ENCODE peak calls at places on chromosomes 4 and X, in four cellular contexts. E, J, B and X are unnamed samples. For H3K36me3 and H3K4me1, the result is how much of the 10 kb centered on the place peaks cover.

GRCh38 chr4:33890841-33891240 is 2353.5 kb downstream of the ARAP2 start:
- DNase-seq in E (no peak), J (no peak), B (no peak), X (no peak)

GRCh38 chr4:72418458-72418857 is 150.6 kb downstream of the ADAMTS3 start:
- DNase-seq in E (peak), J (no peak), B (peak), X (no peak)

GRCh38 chrX:10608099-10608498 is 12.3 kb downstream of the MID1 start:
- DNase-seq in E (peak), J (no peak), B (no peak), X (no peak)

GRCh38 chr4:158534727-158535126 is 13.0 kb downstream of the RXFP1 start:
- DNase-seq in E (no peak), J (no peak), B (no peak), X (no peak)

GRCh38 chr4:122889726-122890125 is 32.7 kb downstream of the NUDT6 start:
- DNase-seq in E (no peak), J (no peak), B (no peak), X (no peak)

GRCh38 chr4:83240379-83240875 is 44.2 kb downstream of the COQ2 start:
- DNase-seq in E (no peak), J (no peak), B (no peak), X (no peak)

GRCh38 chr4:181219783-181220416 is 1023.3 kb upstream of the TENM3 start:
- DNase-seq in E (no peak), J (no peak), B (no peak), X (no peak)

GRCh38 chr4:128810331-128810870 is 901 bp downstream of the JADE1 start:
- DNase-seq in E (peak), J (no peak), B (peak), X (no peak)

GRCh38 chrX:139932077-139932900 is 564 bp downstream of the ATP11C start:
- DNase-seq in E (peak), J (peak), B (peak), X (peak)

GRCh38 chrX:149950681-149951080 is 12.4 kb upstream of the EOLA2 start:
- DNase-seq in E (peak), J (peak), B (no peak), X (no peak)

GRCh38 chrX:47482512-47483309 is at the start of gene ZNF41:
- DNase-seq in E (peak), J (peak), B (peak), X (peak)

GRCh38 chr4:109702950-109703663 is at the start of gene CASP6:
- DNase-seq in E (peak), J (peak), B (peak), X (peak)

GRCh38 chrX:55754861-55755294 is 37.3 kb downstream of the RRAGB start:
- DNase-seq in E (no peak), J (no peak), B (no peak), X (no peak)

GRCh38 chr4:71732706-71733105 is 51.2 kb downstream of the GC start:
- DNase-seq in E (no peak), J (no peak), B (no peak), X (no peak)

GRCh38 chr4:127416092-127416491 is 216.7 kb upstream of the INTU start:
- DNase-seq in E (no peak), J (no peak), B (no peak), X (no peak)

GRCh38 chrX:137563681-137564651 is 2.0 kb upstream of the ZIC3 start:
- DNase-seq in E (no peak), J (no peak), B (no peak), X (no peak)

GRCh38 chr4:7595883-7596535 is 161.3 kb upstream of the PSAPL1 start:
- DNase-seq in E (peak), J (no peak), B (no peak), X (no peak)

GRCh38 chr4:137443031-137443800 is 89.1 kb downstream of the PCDH18 start:
- DNase-seq in E (no peak), J (no peak), B (no peak), X (no peak)

GRCh38 chr4:188779586-188779985 is 640.3 kb downstream of the TRIML1 start:
- DNase-seq in E (no peak), J (no peak), B (no peak), X (no peak)

GRCh38 chrX:19660604-19661003 is 145.3 kb upstream of the MAP3K15 start:
- DNase-seq in E (no peak), J (no peak), B (no peak), X (no peak)

GRCh38 chrX:117987376-117987775 is 129.2 kb downstream of the KLHL13 start:
- DNase-seq in E (no peak), J (no peak), B (no peak), X (no peak)

GRCh38 chr4:88750369-88750768 is 52.7 kb upstream of the NAP1L5 start:
- DNase-seq in E (no peak), J (no peak), B (no peak), X (no peak)

GRCh38 chr4:128516568-128516967 is 229.0 kb upstream of the PGRMC2 start:
- DNase-seq in E (no peak), J (no peak), B (no peak), X (no peak)

GRCh38 chr4:55074386-55074785 is 51.0 kb downstream of the KDR start:
- DNase-seq in E (no peak), J (no peak), B (no peak), X (no peak)

GRCh38 chrX:74277320-74277719 is 26.7 kb upstream of the ZCCHC13 start:
- DNase-seq in E (no peak), J (no peak), B (no peak), X (no peak)

GRCh38 chr4:10121568-10122097 is 5.0 kb upstream of the WDR1 start:
- DNase-seq in E (no peak), J (no peak), B (no peak), X (no peak)

GRCh38 chrX:39214380-39215126 is 413.3 kb downstream of the MID1IP1 start:
- DNase-seq in E (no peak), J (no peak), B (no peak), X (no peak)

GRCh38 chr4:80990851-80991250 is 39.7 kb upstream of the BMP3 start:
- DNase-seq in E (no peak), J (no peak), B (no peak), X (no peak)

GRCh38 chr4:128517739-128518510 is 230.3 kb upstream of the PGRMC2 start:
- DNase-seq in E (peak), J (no peak), B (peak), X (no peak)

GRCh38 chr4:26083987-26084386 is 170.0 kb downstream of the SMIM20 start:
- DNase-seq in E (peak), J (no peak), B (no peak), X (no peak)

GRCh38 chrX:120450163-120450562 is 18.9 kb downstream of the LAMP2 start:
- DNase-seq in E (no peak), J (peak), B (no peak), X (no peak)

GRCh38 chrX:131728295-131729145 is 184.6 kb downstream of the OR13H1 start:
- DNase-seq in E (no peak), J (peak), B (no peak), X (no peak)

GRCh38 chrX:131725001-131725654 is 181.3 kb downstream of the OR13H1 start:
- DNase-seq in E (no peak), J (no peak), B (no peak), X (no peak)

GRCh38 chrX:131727778-131728177 is 183.9 kb downstream of the OR13H1 start:
- DNase-seq in E (no peak), J (no peak), B (no peak), X (no peak)

GRCh38 chrX:131724292-131724691 is 180.4 kb downstream of the OR13H1 start:
- DNase-seq in E (no peak), J (no peak), B (no peak), X (no peak)

DNA sequence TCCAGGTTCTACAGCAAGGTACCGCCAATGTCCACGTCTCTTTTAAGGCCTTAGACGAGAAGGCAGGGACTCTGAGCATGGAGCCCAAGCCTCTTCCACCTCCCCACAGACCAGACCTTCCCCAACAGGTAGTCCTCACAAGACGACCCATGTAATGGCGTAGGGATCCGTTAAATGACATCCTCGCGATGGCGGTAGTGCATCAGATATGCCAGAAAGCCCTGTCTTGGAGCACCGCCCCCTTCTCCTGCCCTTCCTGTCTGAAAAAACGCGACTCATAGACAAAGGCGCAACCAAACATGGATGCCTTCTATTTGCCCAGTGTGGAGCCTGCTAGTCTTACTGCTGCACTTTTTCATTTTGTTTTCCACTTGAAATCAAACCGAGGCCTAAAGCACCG is 185.4 kb downstream of the OR13H1 start:
- DNase-seq in E (no peak), J (peak), B (no peak), X (peak)
- H3K36me3 ChIP-seq in E (under half), J (under half), B (under half), X (under half)

DNA sequence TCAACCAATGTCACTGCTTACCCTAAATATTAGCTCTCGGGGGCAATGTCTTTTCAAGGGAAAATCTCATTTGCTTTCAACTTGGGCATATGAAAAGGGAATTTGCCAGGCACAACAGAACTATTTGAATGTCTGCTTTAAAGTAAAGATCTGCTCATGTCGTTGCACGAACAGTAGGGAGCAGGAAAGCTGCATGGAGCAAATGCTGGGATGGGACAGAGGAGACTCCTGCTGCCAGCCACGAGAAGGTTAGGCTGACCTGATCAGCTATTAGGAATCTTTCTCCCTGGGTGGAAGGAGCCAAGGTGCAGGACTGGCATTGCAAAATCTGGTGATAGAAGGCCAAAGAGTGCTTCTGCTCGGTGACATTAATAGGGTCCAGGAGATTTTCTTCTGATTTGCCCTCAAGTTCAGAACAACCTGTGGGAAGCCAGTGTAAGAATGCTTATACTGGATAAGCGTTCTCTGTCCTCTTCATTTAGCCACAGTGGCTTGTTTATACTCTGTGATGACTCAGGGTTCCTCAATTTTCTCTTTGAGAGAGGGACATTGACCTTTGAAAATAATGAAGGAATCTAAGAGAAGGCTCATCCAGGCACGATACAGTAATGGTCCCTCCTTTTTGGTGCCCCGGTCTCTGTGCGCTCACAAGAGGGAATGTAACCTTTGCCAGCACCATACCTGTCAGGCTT is 22.9 kb downstream of the FHL1 start:
- DNase-seq in E (no peak), J (no peak), B (peak), X (no peak)
- H3K27ac ChIP-seq in E (peak), J (no peak), B (peak), X (no peak)

GRCh38 chr4:124712417-124713212 is at the start of gene ANKRD50:
- DNase-seq in E (peak), J (peak), B (peak), X (peak)

GRCh38 chr4:124710911-124711310 is 1.6 kb downstream of the ANKRD50 start:
- DNase-seq in E (no peak), J (no peak), B (peak), X (no peak)

GRCh38 chr4:124708517-124709300 is 3.8 kb downstream of the ANKRD50 start:
- DNase-seq in E (peak), J (no peak), B (no peak), X (no peak)

GRCh38 chr4:124711469-124712416 is 789 bp downstream of the ANKRD50 start:
- DNase-seq in E (peak), J (no peak), B (peak), X (no peak)

DNA sequence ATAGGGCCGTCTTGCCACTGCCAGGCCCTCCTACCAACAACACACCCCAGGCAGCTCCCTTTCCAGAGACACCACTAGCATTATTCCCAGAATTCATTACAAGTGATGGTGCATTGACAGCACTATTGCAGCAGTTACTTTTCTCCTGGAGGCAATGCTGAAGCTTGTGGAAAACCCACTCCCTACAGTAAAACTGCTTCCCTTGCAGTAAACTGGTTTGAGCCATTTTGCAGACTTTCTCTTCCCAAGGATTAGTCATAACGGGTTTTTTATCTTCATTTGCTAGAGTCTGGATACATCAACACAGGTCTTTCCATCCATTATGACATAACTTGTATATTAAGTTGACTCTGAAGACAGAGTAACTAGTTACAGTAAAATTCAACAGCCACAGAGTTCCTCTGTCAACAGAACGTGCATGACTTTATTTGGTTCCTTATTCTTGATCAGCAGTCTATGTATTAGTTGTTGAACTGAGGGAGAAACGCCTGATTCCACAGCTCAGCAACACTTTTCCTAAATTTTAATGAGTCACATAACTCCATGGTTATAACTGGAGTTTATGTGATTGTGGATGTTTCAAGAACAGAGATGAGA is 2.2 kb downstream of the ANKRD50 start:
- DNase-seq in E (peak), J (no peak), B (no peak), X (no peak)
- H3K4me1 ChIP-seq in E (under half), J (under half), B (under half), X (under half)

DNA sequence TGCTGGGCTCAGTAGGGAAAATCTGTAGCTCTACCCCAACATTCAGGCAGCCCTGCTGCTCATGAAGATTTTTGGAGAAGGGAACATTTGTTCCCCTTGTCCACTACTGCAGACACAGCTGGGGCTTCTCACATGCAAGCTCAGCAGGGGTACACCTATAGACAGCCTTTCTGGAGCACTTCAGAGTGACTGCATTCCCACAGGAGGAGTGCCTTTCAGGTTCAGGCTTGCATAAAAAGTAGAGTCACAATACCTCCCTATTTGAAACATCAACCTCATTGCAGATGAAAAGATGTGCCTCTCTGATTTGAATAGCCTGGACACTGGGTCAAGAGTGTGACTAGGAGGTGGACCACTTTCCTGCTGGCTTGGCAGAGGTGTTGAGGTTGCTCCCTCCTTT is 53.3 kb upstream of the NAP1L2 start:
- DNase-seq in E (no peak), J (no peak), B (no peak), X (no peak)
- H3K36me3 ChIP-seq in E (under half), J (under half), B (under half), X (under half)

DNA sequence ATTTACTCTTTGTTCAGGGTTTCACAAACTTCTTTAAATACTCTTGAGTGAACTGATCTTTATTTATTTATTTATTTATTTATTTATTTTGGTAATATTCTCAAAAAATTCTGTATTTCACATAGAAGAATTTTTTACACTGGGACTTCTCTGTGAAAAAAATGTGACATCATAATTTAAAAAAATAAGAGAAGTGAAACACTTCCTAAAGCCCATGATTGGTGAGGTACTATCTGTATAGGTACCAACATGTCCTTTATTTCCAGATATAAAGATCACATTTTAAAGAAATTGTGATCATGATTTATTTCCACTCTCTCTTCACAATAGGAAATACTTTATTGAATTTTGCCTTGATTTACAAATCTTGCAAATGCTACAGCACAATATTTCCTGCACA is 497.1 kb downstream of the FAT4 start:
- DNase-seq in E (no peak), J (no peak), B (no peak), X (no peak)
- H3K27ac ChIP-seq in E (no peak), J (no peak), B (no peak), X (no peak)

GRCh38 chrX:2701600-2701999 is 10.5 kb downstream of the CD99 start:
- DNase-seq in E (no peak), J (no peak), B (peak), X (no peak)
- H3K4me1 ChIP-seq in E (under half), J (half or more), B (half or more), X (half or more)

GRCh38 chr4:1983846-1984405 is 24.8 kb downstream of the NELFA start:
- DNase-seq in E (peak), J (no peak), B (no peak), X (no peak)

GRCh38 chr4:1984406-1985191 is 24.2 kb downstream of the NELFA start:
- DNase-seq in E (peak), J (no peak), B (no peak), X (no peak)

GRCh38 chr4:1985780-1986577 is 22.8 kb downstream of the NELFA start:
- DNase-seq in E (peak), J (no peak), B (no peak), X (no peak)

GRCh38 chr4:1986578-1987210 is 22.1 kb downstream of the NELFA start:
- DNase-seq in E (peak), J (no peak), B (no peak), X (no peak)

DNA sequence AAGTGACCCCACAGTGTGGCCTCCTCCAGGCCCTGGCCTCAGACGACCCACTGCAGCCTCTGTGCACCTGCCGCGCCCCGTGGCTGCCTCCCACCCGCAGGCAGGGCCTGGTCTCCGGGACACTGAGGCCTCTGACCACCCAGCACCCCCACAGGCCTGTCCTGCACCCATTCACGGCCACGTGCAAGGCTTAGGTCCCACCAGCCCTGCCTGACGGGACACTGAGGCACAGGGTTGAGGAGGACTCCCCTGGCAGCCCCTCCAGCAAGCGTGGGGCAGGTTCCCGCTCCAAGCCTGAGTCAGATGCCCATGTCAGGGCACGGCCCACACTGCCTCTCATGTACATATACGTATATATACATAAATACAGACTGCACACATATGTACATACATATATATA is 23.5 kb downstream of the NELFA start:
- DNase-seq in E (no peak), J (no peak), B (no peak), X (no peak)
- H3K36me3 ChIP-seq in E (under half), J (half or more), B (under half), X (under half)

DNA sequence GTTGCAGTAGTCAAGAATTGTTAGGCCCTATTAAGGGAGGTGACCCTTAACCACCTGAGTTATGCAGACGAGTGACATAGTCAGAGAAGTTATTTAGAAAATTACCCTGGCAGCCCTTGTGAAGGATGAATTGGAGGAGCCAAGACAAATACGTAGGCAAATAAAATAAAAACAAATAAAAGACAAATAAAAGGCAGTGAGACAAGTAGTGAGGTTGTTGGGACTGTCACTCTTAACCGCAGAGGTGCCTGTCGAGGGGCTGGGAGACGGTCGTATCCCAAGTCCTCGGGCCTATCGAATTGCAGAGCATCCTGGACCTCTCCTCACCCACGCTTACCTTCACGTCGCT is 58.0 kb upstream of the ZC4H2 start:
- DNase-seq in E (no peak), J (no peak), B (no peak), X (no peak)
- H3K27ac ChIP-seq in E (no peak), J (peak), B (peak), X (peak)